ENCODE peak calls at places on chromosome 4, in ten cellular contexts. S is smooth muscle cell of the brain vasculature; D is endodermal cell; Z is right cardiac atrium; I is fibroblast of the conjunctiva; T is activated effector memory CD4-positive, alpha-beta T cell treated with Interleukin-2 at 50 U/mL for 16 hours; E is KG1; N is Right ventricle myocardium superior; L is activated T-helper 1 cell treated with Interleukin-2 at 50 U/mL for 16 hours; F is GM13977. P is an unnamed sample.

GRCh38 chr4:173503330-173504180 is 26.5 kb downstream of the HAND2 start:
- DNase-seq in S (no peak), D (peak), Z (no peak), I (no peak), T (no peak), E (no peak), N (no peak), L (no peak), F (peak), P (no peak)

GRCh38 chr4:48403779-48404178 is 62.5 kb downstream of the SLAIN2 start:
- DNase-seq in S (no peak), D (no peak), Z (no peak), I (no peak), T (no peak), E (no peak), N (no peak), L (no peak), F (no peak), P (no peak)

GRCh38 chr4:65050786-65051185 is 619.5 kb downstream of the EPHA5 start:
- DNase-seq in S (no peak), D (no peak), Z (no peak), I (no peak), T (no peak), E (no peak), N (no peak), L (no peak), F (no peak), P (no peak)

GRCh38 chr4:184805462-184806245 is 20.1 kb downstream of the ACSL1 start:
- DNase-seq in S (no peak), D (peak), Z (peak), I (no peak), T (no peak), E (no peak), N (peak), L (no peak), F (no peak), P (no peak)

GRCh38 chr4:42048394-42048793 is 58.1 kb downstream of the SLC30A9 start:
- DNase-seq in S (no peak), D (no peak), Z (no peak), I (peak), T (no peak), E (no peak), N (no peak), L (no peak), F (no peak), P (no peak)

GRCh38 chr4:184174571-184175488 is 42.8 kb downstream of the ENPP6 start:
- DNase-seq in S (no peak), D (no peak), Z (no peak), I (no peak), T (no peak), E (no peak), N (no peak), L (no peak), F (no peak), P (no peak)

GRCh38 chr4:26076896-26077295 is 162.9 kb downstream of the SMIM20 start:
- DNase-seq in S (no peak), D (no peak), Z (no peak), I (no peak), T (no peak), E (no peak), N (no peak), L (no peak), F (no peak), P (no peak)

GRCh38 chr4:77833158-77833724 is 14.1 kb upstream of the CNOT6L start:
- DNase-seq in S (no peak), D (no peak), Z (no peak), I (no peak), T (no peak), E (no peak), N (no peak), L (no peak), F (no peak), P (no peak)

GRCh38 chr4:133483600-133484246 is 334.6 kb downstream of the PCDH10 start:
- DNase-seq in S (no peak), D (peak), Z (no peak), I (peak), T (no peak), E (no peak), N (no peak), L (no peak), F (no peak), P (peak)

GRCh38 chr4:78529569-78530209 is 21.9 kb upstream of the ANXA3 start:
- DNase-seq in S (no peak), D (no peak), Z (no peak), I (no peak), T (no peak), E (no peak), N (no peak), L (no peak), F (no peak), P (no peak)

GRCh38 chr4:97998203-97998602 is 145.1 kb downstream of the STPG2 start:
- DNase-seq in S (no peak), D (no peak), Z (no peak), I (no peak), T (no peak), E (no peak), N (no peak), L (no peak), F (no peak), P (no peak)

GRCh38 chr4:80500593-80500992 is 165.1 kb downstream of the CFAP299 start:
- DNase-seq in S (no peak), D (no peak), Z (no peak), I (no peak), T (no peak), E (peak), N (no peak), L (no peak), F (no peak), P (peak)

GRCh38 chr4:18722748-18723191 is 701.2 kb upstream of the LCORL start:
- DNase-seq in S (no peak), D (no peak), Z (no peak), I (no peak), T (no peak), E (no peak), N (no peak), L (no peak), F (no peak), P (no peak)

GRCh38 chr4:128387600-128388351 is 100.2 kb upstream of the PGRMC2 start:
- DNase-seq in S (no peak), D (no peak), Z (no peak), I (no peak), T (no peak), E (no peak), N (no peak), L (no peak), F (no peak), P (no peak)

GRCh38 chr4:168480991-168481588 is 798 bp upstream of the DDX60L start:
- DNase-seq in S (peak), D (no peak), Z (peak), I (peak), T (peak), E (peak), N (no peak), L (no peak), F (peak), P (no peak)

GRCh38 chr4:74536557-74536956 is 91.6 kb downstream of the AREG start:
- DNase-seq in S (no peak), D (no peak), Z (no peak), I (no peak), T (no peak), E (no peak), N (no peak), L (no peak), F (no peak), P (no peak)

GRCh38 chr4:99156992-99157391 is 12.9 kb upstream of the ADH4 start:
- DNase-seq in S (no peak), D (no peak), Z (no peak), I (no peak), T (no peak), E (no peak), N (no peak), L (no peak), F (no peak), P (no peak)

GRCh38 chr4:89894654-89895652 is at the start of gene MMRN1:
- DNase-seq in S (no peak), D (peak), Z (no peak), I (no peak), T (no peak), E (peak), N (no peak), L (no peak), F (no peak), P (no peak)

GRCh38 chr4:6221851-6222760 is 21.8 kb upstream of the JAKMIP1 start:
- DNase-seq in S (no peak), D (peak), Z (peak), I (no peak), T (no peak), E (no peak), N (no peak), L (no peak), F (no peak), P (no peak)

GRCh38 chr4:184335520-184335919 is 117.8 kb upstream of the ENPP6 start:
- DNase-seq in S (no peak), D (no peak), Z (no peak), I (no peak), T (no peak), E (no peak), N (no peak), L (no peak), F (no peak), P (no peak)

GRCh38 chr4:184389978-184390518 is 84.3 kb downstream of the IRF2 start:
- DNase-seq in S (no peak), D (peak), Z (no peak), I (no peak), T (no peak), E (no peak), N (no peak), L (no peak), F (no peak), P (no peak)

GRCh38 chr4:72555377-72555831 is 13.6 kb downstream of the ADAMTS3 start:
- DNase-seq in S (no peak), D (no peak), Z (no peak), I (no peak), T (no peak), E (no peak), N (no peak), L (no peak), F (no peak), P (no peak)

GRCh38 chr4:147590249-147590920 is 26.8 kb upstream of the TMEM184C start:
- DNase-seq in S (peak), D (peak), Z (peak), I (peak), T (no peak), E (peak), N (peak), L (no peak), F (peak), P (peak)

GRCh38 chr4:139550724-139551429 is 5.1 kb downstream of the SETD7 start:
- DNase-seq in S (no peak), D (peak), Z (peak), I (no peak), T (no peak), E (no peak), N (no peak), L (no peak), F (no peak), P (no peak)

GRCh38 chr4:93870876-93871458 is 42.4 kb downstream of the ATOH1 start:
- DNase-seq in S (no peak), D (no peak), Z (no peak), I (no peak), T (no peak), E (no peak), N (no peak), L (no peak), F (no peak), P (no peak)

GRCh38 chr4:38856046-38856445 is 571 bp downstream of the TLR6 start:
- DNase-seq in S (no peak), D (no peak), Z (no peak), I (no peak), T (no peak), E (peak), N (peak), L (no peak), F (no peak), P (no peak)

GRCh38 chr4:38366451-38366850 is 297.5 kb upstream of the KLF3 start:
- DNase-seq in S (peak), D (no peak), Z (peak), I (no peak), T (no peak), E (no peak), N (peak), L (no peak), F (no peak), P (no peak)

GRCh38 chr4:78532046-78532445 is 19.5 kb upstream of the ANXA3 start:
- DNase-seq in S (no peak), D (no peak), Z (no peak), I (no peak), T (no peak), E (no peak), N (no peak), L (no peak), F (no peak), P (no peak)

GRCh38 chr4:38177035-38177791 is 217.0 kb downstream of the PTTG2 start:
- DNase-seq in S (no peak), D (no peak), Z (peak), I (no peak), T (peak), E (peak), N (peak), L (peak), F (peak), P (no peak)